ENCODE peak calls at places on chromosomes 16 and 17, in eight cellular contexts. O, Z, E, T, Y, H, Q and V are unnamed samples.
A peak's percentile ranks its signal among the peaks of the same experiment; 100 is the strongest.

GRCh38 chr16:87384162-87384999 is 805 bp upstream of the FBXO31 start:
- DNase-seq in Z (peak; percentile 60), H (no peak), E (peak; percentile 61), T (peak; percentile 57), Y (peak; percentile 59), Q (no peak), O (peak; percentile 44), V (no peak)

GRCh38 chr17:8956521-8956920 is 9.0 kb downstream of the PIK3R5 start:
- DNase-seq in E (no peak), O (no peak), Q (no peak), Z (no peak), Y (no peak), T (no peak), H (no peak), V (no peak)

GRCh38 chr17:59418732-59419166 is 87.3 kb downstream of the YPEL2 start:
- DNase-seq in Y (no peak), Q (no peak), T (no peak), Z (no peak), H (peak; percentile 60), O (no peak), E (no peak), V (no peak)

GRCh38 chr17:80791758-80792284 is 199.8 kb upstream of the CHMP6 start:
- DNase-seq in T (peak; percentile 85), Q (no peak), O (peak; percentile 87), H (no peak), Z (no peak), Y (peak; percentile 90), E (peak; percentile 90), V (peak; percentile 89)

GRCh38 chr17:63588797-63589196 is 11.9 kb upstream of the TACO1 start:
- DNase-seq in O (no peak), Q (no peak), E (no peak), Y (no peak), H (no peak), Z (no peak), T (no peak), V (no peak)

GRCh38 chr17:64097196-64097936 is 32.6 kb downstream of the ERN1 start:
- DNase-seq in T (no peak), E (peak; percentile 17), Y (peak; percentile 54), H (no peak), O (no peak), Z (no peak), Q (no peak), V (no peak)

GRCh38 chr16:11139624-11140375 is 116.2 kb downstream of the SOCS1 start:
- DNase-seq in Q (no peak), T (peak; percentile 62), O (no peak), E (no peak), H (no peak), Y (no peak), Z (no peak), V (no peak)

GRCh38 chr17:63365366-63366237 is 80.5 kb downstream of the CYB561 start:
- DNase-seq in H (no peak), Z (no peak), E (no peak), Q (no peak), T (no peak), O (no peak), Y (peak; percentile 12), V (no peak)

GRCh38 chr17:36935681-36936454 is 1.4 kb upstream of the LHX1 start:
- DNase-seq in E (no peak), O (peak; percentile 95), T (no peak), Y (peak; percentile 25), H (peak; percentile 72), Q (no peak), Z (no peak), V (no peak)

GRCh38 chr16:10556240-10556639 is 24.2 kb downstream of the EMP2 start:
- DNase-seq in T (no peak), O (no peak), H (no peak), Y (no peak), Z (no peak), Q (no peak), E (no peak), V (no peak)

GRCh38 chr17:67178555-67178954 is 66.4 kb downstream of the HELZ start:
- DNase-seq in Q (no peak), H (no peak), T (no peak), O (no peak), Y (no peak), Z (no peak), E (no peak), V (no peak)

GRCh38 chr16:87161822-87162676 is 155.1 kb downstream of the C16orf95 start:
- DNase-seq in E (no peak), Y (no peak), T (no peak), O (no peak), H (no peak), Q (no peak), Z (peak; percentile 9), V (no peak)

GRCh38 chr17:1485311-1485747 is 7.2 kb downstream of the MYO1C start:
- DNase-seq in Z (no peak), T (peak; percentile 12), Q (no peak), O (peak; percentile 63), E (peak; percentile 43), Y (peak; percentile 29), H (no peak), V (no peak)

GRCh38 chr17:9635340-9635739 is 10.0 kb upstream of the USP43 start:
- DNase-seq in O (no peak), Y (no peak), T (no peak), Z (no peak), Q (no peak), E (no peak), H (no peak), V (no peak)